ENCODE peak calls at places on chromosome 20, in ten cellular contexts. One of them, this sample, is unnamed.

GRCh38 chr20:15370370-15370769 is 1033.0 kb upstream of the FLRT3 start:
- DNase-seq in nephron progenitor cell: no peak
- DNase-seq in cardiac muscle cell: no peak
- DNase-seq in choroid plexus epithelial cell: no peak
- DNase-seq in occipital lobe: no peak
- DNase-seq in mammary epithelial cell: no peak
- DNase-seq in bronchial epithelial cell: no peak
- DNase-seq in left ventricle myocardium inferior: no peak
- DNase-seq in hippocampal formation: no peak
- DNase-seq in iPS DF 6.9: no peak
- DNase-seq in this sample: no peak

GRCh38 chr20:3652646-3653596 is 10.3 kb downstream of the GFRA4 start:
- DNase-seq in nephron progenitor cell: no peak
- DNase-seq in cardiac muscle cell: no peak
- DNase-seq in choroid plexus epithelial cell: no peak
- DNase-seq in occipital lobe: no peak
- DNase-seq in mammary epithelial cell: no peak
- DNase-seq in bronchial epithelial cell: no peak
- DNase-seq in left ventricle myocardium inferior: no peak
- DNase-seq in hippocampal formation: no peak
- DNase-seq in iPS DF 6.9: no peak
- DNase-seq in this sample: peak

GRCh38 chr20:49799698-49800097 is 12.9 kb upstream of the SLC9A8 start:
- DNase-seq in nephron progenitor cell: no peak
- DNase-seq in cardiac muscle cell: no peak
- DNase-seq in choroid plexus epithelial cell: no peak
- DNase-seq in occipital lobe: no peak
- DNase-seq in mammary epithelial cell: no peak
- DNase-seq in bronchial epithelial cell: no peak
- DNase-seq in left ventricle myocardium inferior: no peak
- DNase-seq in hippocampal formation: no peak
- DNase-seq in iPS DF 6.9: no peak
- DNase-seq in this sample: no peak

GRCh38 chr20:49785851-49786174 is 26.8 kb upstream of the SLC9A8 start:
- DNase-seq in nephron progenitor cell: no peak
- DNase-seq in cardiac muscle cell: no peak
- DNase-seq in choroid plexus epithelial cell: no peak
- DNase-seq in occipital lobe: no peak
- DNase-seq in mammary epithelial cell: no peak
- DNase-seq in bronchial epithelial cell: no peak
- DNase-seq in left ventricle myocardium inferior: no peak
- DNase-seq in hippocampal formation: no peak
- DNase-seq in iPS DF 6.9: no peak
- DNase-seq in this sample: no peak

GRCh38 chr20:61118429-61119224 is 133.4 kb upstream of the CDH4 start:
- DNase-seq in nephron progenitor cell: no peak
- DNase-seq in cardiac muscle cell: no peak
- DNase-seq in choroid plexus epithelial cell: no peak
- DNase-seq in occipital lobe: no peak
- DNase-seq in mammary epithelial cell: no peak
- DNase-seq in bronchial epithelial cell: peak
- DNase-seq in left ventricle myocardium inferior: no peak
- DNase-seq in hippocampal formation: no peak
- DNase-seq in iPS DF 6.9: no peak
- DNase-seq in this sample: no peak

GRCh38 chr20:14093652-14094051 is 98.3 kb downstream of the MACROD2 start:
- DNase-seq in nephron progenitor cell: no peak
- DNase-seq in cardiac muscle cell: no peak
- DNase-seq in choroid plexus epithelial cell: no peak
- DNase-seq in occipital lobe: no peak
- DNase-seq in mammary epithelial cell: no peak
- DNase-seq in bronchial epithelial cell: no peak
- DNase-seq in left ventricle myocardium inferior: no peak
- DNase-seq in hippocampal formation: no peak
- DNase-seq in iPS DF 6.9: no peak
- DNase-seq in this sample: no peak

GRCh38 chr20:32820000-32820697 is 395 bp downstream of the MAPRE1 start:
- DNase-seq in nephron progenitor cell: peak
- DNase-seq in cardiac muscle cell: peak
- DNase-seq in choroid plexus epithelial cell: peak
- DNase-seq in occipital lobe: no peak
- DNase-seq in mammary epithelial cell: no peak
- DNase-seq in bronchial epithelial cell: no peak
- DNase-seq in left ventricle myocardium inferior: peak
- DNase-seq in hippocampal formation: peak
- DNase-seq in iPS DF 6.9: no peak
- DNase-seq in this sample: no peak

GRCh38 chr20:51079488-51079887 is 56.6 kb upstream of the KCNG1 start:
- DNase-seq in nephron progenitor cell: no peak
- DNase-seq in cardiac muscle cell: no peak
- DNase-seq in choroid plexus epithelial cell: no peak
- DNase-seq in occipital lobe: no peak
- DNase-seq in mammary epithelial cell: no peak
- DNase-seq in bronchial epithelial cell: no peak
- DNase-seq in left ventricle myocardium inferior: no peak
- DNase-seq in hippocampal formation: no peak
- DNase-seq in iPS DF 6.9: no peak
- DNase-seq in this sample: no peak

GRCh38 chr20:39290575-39290974 is 328.4 kb downstream of the DHX35 start:
- DNase-seq in nephron progenitor cell: no peak
- DNase-seq in cardiac muscle cell: no peak
- DNase-seq in choroid plexus epithelial cell: no peak
- DNase-seq in occipital lobe: no peak
- DNase-seq in mammary epithelial cell: no peak
- DNase-seq in bronchial epithelial cell: no peak
- DNase-seq in left ventricle myocardium inferior: no peak
- DNase-seq in hippocampal formation: no peak
- DNase-seq in iPS DF 6.9: no peak
- DNase-seq in this sample: no peak

GRCh38 chr20:24382775-24383174 is 86.7 kb upstream of the SYNDIG1 start:
- DNase-seq in nephron progenitor cell: no peak
- DNase-seq in cardiac muscle cell: peak
- DNase-seq in choroid plexus epithelial cell: no peak
- DNase-seq in occipital lobe: no peak
- DNase-seq in mammary epithelial cell: no peak
- DNase-seq in bronchial epithelial cell: no peak
- DNase-seq in left ventricle myocardium inferior: no peak
- DNase-seq in hippocampal formation: no peak
- DNase-seq in iPS DF 6.9: no peak
- DNase-seq in this sample: no peak

GRCh38 chr20:18428490-18429173 is 38.2 kb downstream of the DZANK1 start:
- DNase-seq in nephron progenitor cell: no peak
- DNase-seq in cardiac muscle cell: no peak
- DNase-seq in choroid plexus epithelial cell: peak
- DNase-seq in occipital lobe: no peak
- DNase-seq in mammary epithelial cell: no peak
- DNase-seq in bronchial epithelial cell: no peak
- DNase-seq in left ventricle myocardium inferior: peak
- DNase-seq in hippocampal formation: no peak
- DNase-seq in iPS DF 6.9: no peak
- DNase-seq in this sample: no peak

GRCh38 chr20:61808497-61808896 is 257.2 kb downstream of the TAF4 start:
- DNase-seq in nephron progenitor cell: no peak
- DNase-seq in cardiac muscle cell: no peak
- DNase-seq in choroid plexus epithelial cell: no peak
- DNase-seq in occipital lobe: no peak
- DNase-seq in mammary epithelial cell: no peak
- DNase-seq in bronchial epithelial cell: no peak
- DNase-seq in left ventricle myocardium inferior: no peak
- DNase-seq in hippocampal formation: no peak
- DNase-seq in iPS DF 6.9: no peak
- DNase-seq in this sample: no peak

GRCh38 chr20:10430000-10430466 is 4.0 kb downstream of the MKKS start:
- DNase-seq in nephron progenitor cell: no peak
- DNase-seq in cardiac muscle cell: no peak
- DNase-seq in choroid plexus epithelial cell: no peak
- DNase-seq in occipital lobe: no peak
- DNase-seq in mammary epithelial cell: peak
- DNase-seq in bronchial epithelial cell: peak
- DNase-seq in left ventricle myocardium inferior: no peak
- DNase-seq in hippocampal formation: no peak
- DNase-seq in iPS DF 6.9: no peak
- DNase-seq in this sample: no peak

GRCh38 chr20:47444584-47444983 is 57.1 kb upstream of the NCOA3 start:
- DNase-seq in nephron progenitor cell: no peak
- DNase-seq in cardiac muscle cell: no peak
- DNase-seq in choroid plexus epithelial cell: no peak
- DNase-seq in occipital lobe: no peak
- DNase-seq in mammary epithelial cell: no peak
- DNase-seq in bronchial epithelial cell: no peak
- DNase-seq in left ventricle myocardium inferior: no peak
- DNase-seq in hippocampal formation: no peak
- DNase-seq in iPS DF 6.9: no peak
- DNase-seq in this sample: no peak

GRCh38 chr20:19903168-19903676 is 113.9 kb upstream of the NAA20 start:
- DNase-seq in nephron progenitor cell: no peak
- DNase-seq in cardiac muscle cell: no peak
- DNase-seq in choroid plexus epithelial cell: peak
- DNase-seq in occipital lobe: peak
- DNase-seq in mammary epithelial cell: no peak
- DNase-seq in bronchial epithelial cell: peak
- DNase-seq in left ventricle myocardium inferior: no peak
- DNase-seq in hippocampal formation: no peak
- DNase-seq in iPS DF 6.9: no peak
- DNase-seq in this sample: no peak

GRCh38 chr20:39574061-39574460 is 611.9 kb downstream of the DHX35 start:
- DNase-seq in nephron progenitor cell: no peak
- DNase-seq in cardiac muscle cell: no peak
- DNase-seq in choroid plexus epithelial cell: no peak
- DNase-seq in occipital lobe: no peak
- DNase-seq in mammary epithelial cell: no peak
- DNase-seq in bronchial epithelial cell: no peak
- DNase-seq in left ventricle myocardium inferior: no peak
- DNase-seq in hippocampal formation: no peak
- DNase-seq in iPS DF 6.9: no peak
- DNase-seq in this sample: no peak

GRCh38 chr20:33681288-33681687 is 4.9 kb downstream of the E2F1 start:
- DNase-seq in nephron progenitor cell: no peak
- DNase-seq in cardiac muscle cell: no peak
- DNase-seq in choroid plexus epithelial cell: no peak
- DNase-seq in occipital lobe: no peak
- DNase-seq in mammary epithelial cell: no peak
- DNase-seq in bronchial epithelial cell: no peak
- DNase-seq in left ventricle myocardium inferior: no peak
- DNase-seq in hippocampal formation: no peak
- DNase-seq in iPS DF 6.9: no peak
- DNase-seq in this sample: no peak

GRCh38 chr20:49690899-49691620 is 22.6 kb downstream of the B4GALT5 start:
- DNase-seq in nephron progenitor cell: no peak
- DNase-seq in cardiac muscle cell: no peak
- DNase-seq in choroid plexus epithelial cell: peak
- DNase-seq in occipital lobe: no peak
- DNase-seq in mammary epithelial cell: no peak
- DNase-seq in bronchial epithelial cell: peak
- DNase-seq in left ventricle myocardium inferior: no peak
- DNase-seq in hippocampal formation: no peak
- DNase-seq in iPS DF 6.9: no peak
- DNase-seq in this sample: no peak

GRCh38 chr20:36303020-36303595 is 3.0 kb upstream of the DLGAP4 start:
- DNase-seq in nephron progenitor cell: no peak
- DNase-seq in cardiac muscle cell: no peak
- DNase-seq in choroid plexus epithelial cell: no peak
- DNase-seq in occipital lobe: no peak
- DNase-seq in mammary epithelial cell: no peak
- DNase-seq in bronchial epithelial cell: no peak
- DNase-seq in left ventricle myocardium inferior: no peak
- DNase-seq in hippocampal formation: no peak
- DNase-seq in iPS DF 6.9: no peak
- DNase-seq in this sample: no peak

GRCh38 chr20:51512645-51513044 is 29.9 kb downstream of the NFATC2 start:
- DNase-seq in nephron progenitor cell: no peak
- DNase-seq in cardiac muscle cell: peak
- DNase-seq in choroid plexus epithelial cell: no peak
- DNase-seq in occipital lobe: no peak
- DNase-seq in mammary epithelial cell: no peak
- DNase-seq in bronchial epithelial cell: no peak
- DNase-seq in left ventricle myocardium inferior: no peak
- DNase-seq in hippocampal formation: no peak
- DNase-seq in iPS DF 6.9: no peak
- DNase-seq in this sample: no peak

GRCh38 chr20:46070215-46070910 is 19.4 kb downstream of the NCOA5 start:
- DNase-seq in nephron progenitor cell: no peak
- DNase-seq in cardiac muscle cell: no peak
- DNase-seq in choroid plexus epithelial cell: peak
- DNase-seq in occipital lobe: no peak
- DNase-seq in mammary epithelial cell: no peak
- DNase-seq in bronchial epithelial cell: no peak
- DNase-seq in left ventricle myocardium inferior: no peak
- DNase-seq in hippocampal formation: no peak
- DNase-seq in iPS DF 6.9: no peak
- DNase-seq in this sample: no peak